ENCODE peak calls at places on chromosomes 2 and 18, in four cellular contexts. O is colonic mucosa; C is CD8-positive, alpha-beta T cell; P is coronary artery. U is an unnamed sample.

GRCh38 chr2:98252394-98252793 is 93.9 kb upstream of the CNGA3 start:
- DNase-seq in O (no peak), P (no peak), C (no peak), U (no peak)

GRCh38 chr2:79511320-79511951 is 1.4 kb upstream of the CTNNA2 start:
- DNase-seq in C (no peak), O (peak), P (no peak), U (no peak)

GRCh38 chr2:188196343-188197008 is 95.2 kb upstream of the GULP1 start:
- DNase-seq in P (no peak), C (no peak), O (no peak), U (no peak)

GRCh38 chr18:33584845-33585775 is 7.1 kb downstream of the ASXL3 start:
- DNase-seq in P (no peak), C (no peak), O (no peak), U (no peak)

GRCh38 chr2:154697422-154698237 is 865 bp upstream of the KCNJ3 start:
- DNase-seq in P (no peak), C (no peak), O (peak), U (no peak)

GRCh38 chr2:156452971-156453370 is 16.8 kb downstream of the GPD2 start:
- DNase-seq in P (no peak), C (no peak), O (no peak), U (no peak)

GRCh38 chr2:229378386-229378785 is 107.3 kb upstream of the PID1 start:
- DNase-seq in O (no peak), C (no peak), P (no peak), U (no peak)

GRCh38 chr18:13137939-13138821 is 80.4 kb upstream of the LDLRAD4 start:
- DNase-seq in O (peak), C (peak), P (no peak), U (peak)

GRCh38 chr2:120736955-120737801 is 1.5 kb downstream of the GLI2 start:
- DNase-seq in O (peak), C (peak), P (peak), U (peak)

DNA sequence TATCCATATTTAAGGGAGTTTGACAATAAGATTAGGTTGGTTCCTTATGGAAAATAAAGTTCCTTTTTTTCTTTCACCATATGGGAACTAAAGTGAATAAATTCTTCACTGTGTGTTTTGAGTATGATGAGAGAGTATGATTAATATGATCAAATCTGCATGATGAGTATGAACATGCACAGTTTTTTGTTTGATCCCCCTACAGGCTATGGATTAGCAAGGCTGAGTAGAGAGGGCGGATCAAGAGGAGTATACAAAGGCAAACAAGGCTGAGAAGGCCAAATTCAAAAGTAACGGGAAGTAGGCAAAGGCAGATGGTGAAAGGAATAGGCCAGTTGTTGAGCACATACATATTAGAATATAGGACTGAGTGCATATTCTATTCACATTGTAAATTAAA is 508.2 kb downstream of the LRRTM4 start:
- DNase-seq in O (no peak), C (no peak), P (no peak), U (no peak)
- H3K4me3 ChIP-seq in O (no peak), C (no peak), P (no peak), U (no peak)

DNA sequence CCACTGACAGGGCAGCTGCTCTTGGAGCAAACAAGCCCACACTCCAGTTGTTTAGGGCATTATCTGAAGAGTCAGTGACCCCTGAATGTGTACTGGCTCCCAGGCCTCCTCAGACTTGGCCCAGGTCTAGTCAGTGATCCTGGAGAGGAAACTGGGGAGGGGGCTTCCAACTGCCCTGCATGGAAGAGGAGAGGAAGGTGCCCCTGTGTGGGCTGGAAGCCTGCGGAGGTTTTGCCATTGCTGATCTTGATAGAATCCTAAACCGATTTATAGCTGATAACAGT is 197.4 kb downstream of the MGAT5 start:
- DNase-seq in O (no peak), P (peak), C (no peak), U (no peak)
- TF ChIP-seq CTCF in O (no peak), P (no peak), C (no peak), U (no peak)

GRCh38 chr18:57435851-57436192 is 648 bp downstream of the ONECUT2 start:
- DNase-seq in O (no peak), P (no peak), C (no peak), U (no peak)
- H3K4me3 ChIP-seq in O (no peak), P (peak), C (no peak), U (peak)

GRCh38 chr2:233482616-233483015 is 84.0 kb downstream of the USP40 start:
- DNase-seq in P (no peak), O (no peak), C (no peak), U (no peak)

GRCh38 chr2:233477548-233478433 is 88.8 kb downstream of the USP40 start:
- DNase-seq in C (peak), P (no peak), O (no peak), U (no peak)

GRCh38 chr2:233481368-233482142 is 85.0 kb downstream of the USP40 start:
- DNase-seq in P (no peak), O (no peak), C (no peak), U (no peak)

GRCh38 chr2:233479616-233480489 is 86.7 kb downstream of the USP40 start:
- DNase-seq in P (no peak), C (no peak), O (no peak), U (peak)

GRCh38 chr2:233480490-233481202 is 85.9 kb downstream of the USP40 start:
- DNase-seq in O (no peak), C (no peak), P (no peak), U (peak)
- TF ChIP-seq CTCF in O (no peak), C (no peak), P (no peak), U (peak)

GRCh38 chr18:2880473-2880872 is 33.7 kb downstream of the EMILIN2 start:
- DNase-seq in P (peak), O (no peak), C (no peak), U (no peak)

GRCh38 chr18:2883137-2883671 is 36.4 kb downstream of the EMILIN2 start:
- DNase-seq in C (peak), P (peak), O (no peak), U (no peak)

GRCh38 chr18:2882201-2882600 is 35.4 kb downstream of the EMILIN2 start:
- DNase-seq in P (peak), O (no peak), C (no peak), U (no peak)

GRCh38 chr18:2881088-2881487 is 34.3 kb downstream of the EMILIN2 start:
- DNase-seq in C (no peak), P (no peak), O (no peak), U (no peak)

GRCh38 chr18:2881490-2882195 is 34.8 kb downstream of the EMILIN2 start:
- DNase-seq in O (no peak), P (peak), C (no peak), U (peak)
- H3K4me3 ChIP-seq in O (no peak), P (peak), C (no peak), U (no peak)

GRCh38 chr18:64379662-64380061 is 230.8 kb upstream of the LINC00305 start:
- DNase-seq in C (no peak), O (no peak), P (no peak), U (no peak)

GRCh38 chr18:64380117-64380516 is 231.2 kb upstream of the LINC00305 start:
- DNase-seq in C (no peak), P (no peak), O (no peak), U (no peak)
- TF ChIP-seq CTCF in C (no peak), P (no peak), O (no peak), U (no peak)

U was measured in psoas muscle.